ENCODE peak calls at places on chromosomes 11 and 22, in seven cellular contexts. H is K562, Q is H1, F is GM12891, I is SK-N-SH, K is HepG2, B is GM12878. T is an unnamed sample.

GRCh38 chr11:114433376-114433775 is 5.9 kb upstream of the REXO2 start:
- DNase-seq in H (no peak), Q (no peak), F (no peak), I (no peak), K (no peak), B (no peak), T (no peak)

GRCh38 chr11:7665473-7666291 is 7.6 kb downstream of the CYB5R2 start:
- DNase-seq in H (peak), Q (no peak), F (peak), I (peak), K (peak), B (peak), T (peak)

GRCh38 chr22:32050678-32051515 is 7.8 kb downstream of the SLC5A1 start:
- DNase-seq in H (no peak), Q (no peak), F (no peak), I (no peak), K (peak), B (peak), T (no peak)

GRCh38 chr22:49322861-49323622 is 504.6 kb downstream of the BRD1 start:
- DNase-seq in H (no peak), Q (no peak), F (no peak), I (peak), K (no peak), B (no peak), T (no peak)

GRCh38 chr11:44774131-44774530 is 47.4 kb downstream of the TSPAN18 start:
- DNase-seq in H (no peak), Q (no peak), F (no peak), I (no peak), K (no peak), B (no peak), T (no peak)

GRCh38 chr11:116567721-116568242 is 205.0 kb downstream of the BUD13 start:
- DNase-seq in H (no peak), Q (no peak), F (no peak), I (no peak), K (no peak), B (no peak), T (no peak)

GRCh38 chr22:26362471-26362870 is 66.6 kb upstream of the ASPHD2 start:
- DNase-seq in H (no peak), Q (no peak), F (no peak), I (no peak), K (no peak), B (no peak), T (no peak)

GRCh38 chr11:34364102-34364501 is 6.3 kb upstream of the ABTB2 start:
- DNase-seq in H (no peak), Q (no peak), F (no peak), I (no peak), K (peak), B (no peak), T (no peak)

GRCh38 chr11:115780625-115781024 is 276.4 kb upstream of the CADM1 start:
- DNase-seq in H (no peak), Q (no peak), F (no peak), I (no peak), K (no peak), B (no peak), T (no peak)

GRCh38 chr22:49569286-49570031 is 258.2 kb downstream of the BRD1 start:
- DNase-seq in H (no peak), Q (no peak), F (no peak), I (no peak), K (no peak), B (no peak), T (no peak)

GRCh38 chr11:4190098-4190497 is 95.5 kb downstream of the RRM1 start:
- DNase-seq in H (no peak), Q (no peak), F (no peak), I (no peak), K (no peak), B (no peak), T (no peak)

GRCh38 chr11:64772318-64773018 is 5.9 kb downstream of the SF1 start:
- DNase-seq in H (no peak), Q (no peak), F (no peak), I (no peak), K (no peak), B (peak), T (peak)

GRCh38 chr11:8102965-8103364 is 22.0 kb downstream of the TUB start:
- DNase-seq in H (no peak), Q (no peak), F (no peak), I (no peak), K (no peak), B (no peak), T (no peak)

GRCh38 chr22:17733484-17733883 is 40.8 kb downstream of the BID start:
- DNase-seq in H (no peak), Q (no peak), F (no peak), I (no peak), K (no peak), B (no peak), T (no peak)

GRCh38 chr11:107741044-107741823 is 29.4 kb upstream of the SLN start:
- DNase-seq in H (peak), Q (no peak), F (peak), I (peak), K (peak), B (peak), T (peak)

GRCh38 chr22:19625331-19626041 is 88.8 kb upstream of the SEPTIN5 start:
- DNase-seq in H (no peak), Q (no peak), F (no peak), I (no peak), K (no peak), B (no peak), T (no peak)

GRCh38 chr22:43798492-43798891 is 13.6 kb downstream of the EFCAB6 start:
- DNase-seq in H (no peak), Q (no peak), F (no peak), I (no peak), K (no peak), B (peak), T (no peak)

GRCh38 chr11:117273550-117274289 is 17.4 kb upstream of the BACE1-AS start:
- DNase-seq in H (no peak), Q (peak), F (no peak), I (no peak), K (no peak), B (no peak), T (no peak)

GRCh38 chr22:49776891-49777290 is 50.8 kb downstream of the BRD1 start:
- DNase-seq in H (no peak), Q (no peak), F (no peak), I (no peak), K (no peak), B (no peak), T (no peak)

GRCh38 chr11:126105022-126105747 is 42.5 kb upstream of the CDON start:
- DNase-seq in H (no peak), Q (no peak), F (no peak), I (no peak), K (no peak), B (no peak), T (no peak)

GRCh38 chr22:50311606-50312351 is 4.3 kb upstream of the PLXNB2 start:
- DNase-seq in H (no peak), Q (no peak), F (no peak), I (no peak), K (no peak), B (no peak), T (no peak)

GRCh38 chr22:19991645-19992451 is 24.8 kb downstream of the ARVCF start:
- DNase-seq in H (no peak), Q (no peak), F (no peak), I (no peak), K (no peak), B (no peak), T (no peak)

GRCh38 chr22:19717691-19718254 is 3.5 kb downstream of the SEPTIN5 start:
- DNase-seq in H (no peak), Q (no peak), F (peak), I (peak), K (no peak), B (no peak), T (peak)

GRCh38 chr11:4065601-4066377 is 28.8 kb upstream of the RRM1 start:
- DNase-seq in H (no peak), Q (peak), F (no peak), I (no peak), K (no peak), B (no peak), T (no peak)

GRCh38 chr22:19631899-19632670 is 82.2 kb upstream of the SEPTIN5 start:
- DNase-seq in H (peak), Q (no peak), F (no peak), I (peak), K (peak), B (no peak), T (no peak)

GRCh38 chr11:85182437-85183109 is 444.6 kb downstream of the DLG2 start:
- DNase-seq in H (peak), Q (no peak), F (peak), I (peak), K (peak), B (no peak), T (no peak)

GRCh38 chr11:48063424-48063978 is 83.1 kb downstream of the PTPRJ start:
- DNase-seq in H (no peak), Q (no peak), F (no peak), I (no peak), K (no peak), B (no peak), T (no peak)

GRCh38 chr11:125110996-125111340 is 458 bp downstream of the TMEM218 start:
- DNase-seq in H (peak), Q (no peak), F (no peak), I (peak), K (peak), B (no peak), T (no peak)

GRCh38 chr22:19874307-19875060 is 19.8 kb upstream of the GNB1L start:
- DNase-seq in H (no peak), Q (no peak), F (peak), I (peak), K (no peak), B (no peak), T (peak)

GRCh38 chr22:18060646-18061620 is 16.9 kb upstream of the PEX26 start:
- DNase-seq in H (no peak), Q (no peak), F (no peak), I (no peak), K (peak), B (no peak), T (no peak)

GRCh38 chr22:21760640-21761039 is 25.0 kb upstream of the YPEL1 start:
- DNase-seq in H (peak), Q (no peak), F (no peak), I (no peak), K (no peak), B (no peak), T (no peak)

GRCh38 chr11:104011031-104011430 is 25.4 kb upstream of the DDI1 start:
- DNase-seq in H (no peak), Q (no peak), F (no peak), I (no peak), K (no peak), B (no peak), T (no peak)

DNA sequence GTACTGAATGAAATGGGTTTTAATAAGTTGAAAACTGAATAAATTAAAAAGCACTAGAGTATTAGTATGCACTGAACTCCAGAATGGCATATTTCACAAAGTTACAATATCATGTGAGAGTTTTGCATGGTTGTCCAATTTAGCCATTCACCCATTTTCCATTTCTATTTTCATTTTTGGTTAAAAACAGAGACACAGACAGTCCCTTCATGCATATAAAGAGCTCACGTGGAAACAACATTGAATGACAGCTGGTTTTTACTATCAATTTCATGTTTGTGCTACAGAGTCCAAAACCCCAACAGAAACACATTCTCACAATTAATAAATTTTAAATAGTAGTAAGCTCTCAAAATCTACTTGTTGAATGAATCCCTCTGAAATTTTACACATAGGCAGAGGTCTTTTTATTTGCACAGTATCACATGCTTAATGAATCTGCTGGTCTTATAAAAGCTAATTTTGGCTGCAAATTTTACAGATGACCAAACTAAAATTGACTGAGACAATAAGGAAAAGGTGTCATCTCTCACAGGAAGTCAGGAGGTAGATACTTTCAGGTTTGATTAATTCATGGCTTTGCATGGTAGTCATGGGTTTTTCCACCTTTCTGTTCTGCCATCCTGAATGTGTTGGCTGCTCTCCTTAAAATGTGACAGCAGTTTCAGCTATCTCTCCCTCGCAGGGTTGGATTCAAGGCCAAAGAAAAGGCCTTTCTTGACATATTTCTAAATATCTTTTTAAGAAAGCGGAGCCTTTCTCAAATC is 20.6 kb upstream of the DDI1 start:
- DNase-seq in H (no peak), Q (no peak), F (no peak), I (no peak), K (no peak), B (peak), T (no peak)
- TF ChIP-seq TAF1 in H (no peak), Q (no peak), F (no peak), I (no peak), K (no peak), B (no peak), T (no peak)

GRCh38 chr22:46792061-46792796 is 29.8 kb downstream of the TBC1D22A start:
- DNase-seq in H (no peak), Q (no peak), F (no peak), I (no peak), K (no peak), B (no peak), T (no peak)
- TF ChIP-seq POLR2AphosphoS5 in H (no peak), Q (no peak), F (no peak), I (no peak), K (no peak), B (no peak), T (no peak)

GRCh38 chr11:90775573-90776165 is 552.8 kb upstream of the CHORDC1 start:
- DNase-seq in H (no peak), Q (no peak), F (no peak), I (no peak), K (no peak), B (peak), T (no peak)

GRCh38 chr11:90783111-90783510 is 560.3 kb upstream of the CHORDC1 start:
- DNase-seq in H (no peak), Q (no peak), F (no peak), I (no peak), K (no peak), B (no peak), T (no peak)

GRCh38 chr11:90774727-90775572 is 552.1 kb upstream of the CHORDC1 start:
- DNase-seq in H (no peak), Q (peak), F (no peak), I (no peak), K (no peak), B (no peak), T (no peak)

GRCh38 chr11:90784241-90784814 is 561.5 kb upstream of the CHORDC1 start:
- DNase-seq in H (no peak), Q (no peak), F (no peak), I (no peak), K (no peak), B (no peak), T (no peak)

DNA sequence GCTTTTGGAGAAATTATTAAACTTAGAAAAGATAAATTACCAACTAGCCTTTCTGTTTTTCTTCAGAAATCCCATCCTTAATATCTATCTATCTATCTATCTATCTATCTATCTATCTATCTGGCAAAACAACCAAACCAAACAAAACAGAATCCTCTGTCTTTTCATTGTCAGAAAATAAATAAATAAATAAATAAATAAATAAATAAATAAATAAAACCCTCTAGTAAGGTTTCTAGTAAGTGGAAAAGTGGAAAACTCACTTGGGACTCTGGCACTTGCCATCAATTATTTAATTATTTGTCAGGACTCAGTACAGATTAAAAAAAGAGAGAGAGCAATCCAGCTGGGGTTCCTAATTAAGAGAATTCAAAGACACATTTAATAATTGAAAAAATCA is 556.2 kb upstream of the CHORDC1 start:
- DNase-seq in H (no peak), Q (no peak), F (no peak), I (no peak), K (no peak), B (no peak), T (no peak)
- TF ChIP-seq TAF1 in H (no peak), Q (no peak), F (no peak), I (no peak), K (no peak), B (no peak), T (no peak)

DNA sequence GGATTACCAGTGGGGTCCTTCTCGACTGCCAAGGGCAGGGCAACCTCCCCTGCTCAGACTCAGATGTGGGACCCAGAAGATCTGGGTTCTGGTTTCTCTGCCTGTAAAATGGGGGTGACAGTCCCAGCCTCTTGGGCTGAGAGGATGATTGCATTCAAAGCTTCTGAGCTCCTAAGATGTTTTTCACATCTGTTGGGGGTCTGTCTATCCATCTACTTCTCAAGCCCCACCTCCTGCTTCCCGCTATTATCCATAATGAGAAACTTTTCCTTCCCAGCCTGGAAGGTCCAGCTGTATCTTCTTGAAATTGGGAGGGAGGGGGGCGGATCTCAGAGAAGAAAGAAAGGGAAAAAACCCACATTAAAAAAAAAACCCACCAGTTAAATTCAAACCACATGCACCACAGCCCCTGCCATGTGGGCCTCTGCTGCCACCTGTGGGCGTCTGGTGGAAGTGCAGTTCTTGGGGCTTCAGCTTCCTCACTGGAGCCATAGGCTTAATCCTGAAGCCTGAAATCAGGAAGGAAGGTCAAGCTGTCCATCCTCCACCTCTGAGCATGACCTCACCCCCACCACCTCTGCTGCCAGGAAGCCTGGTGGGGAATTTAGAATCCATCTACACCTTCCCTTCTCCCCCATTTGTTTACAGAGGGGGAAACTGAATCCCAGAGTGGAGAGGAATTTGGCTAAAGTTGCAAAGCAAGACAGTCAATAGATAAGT is 27.3 kb downstream of the ARHGEF17 start:
- DNase-seq in H (peak), Q (no peak), F (peak), I (peak), K (peak), B (no peak), T (peak)
- TF ChIP-seq POLR2AphosphoS5 in H (no peak), Q (no peak), F (no peak), I (peak), K (no peak), B (no peak), T (no peak)

GRCh38 chr11:22130462-22131053 is 62.3 kb upstream of the ANO5 start:
- DNase-seq in H (no peak), Q (no peak), F (no peak), I (peak), K (no peak), B (no peak), T (no peak)
- TF ChIP-seq TAF1 in H (no peak), Q (no peak), F (no peak), I (no peak), K (no peak), B (no peak), T (no peak)

DNA sequence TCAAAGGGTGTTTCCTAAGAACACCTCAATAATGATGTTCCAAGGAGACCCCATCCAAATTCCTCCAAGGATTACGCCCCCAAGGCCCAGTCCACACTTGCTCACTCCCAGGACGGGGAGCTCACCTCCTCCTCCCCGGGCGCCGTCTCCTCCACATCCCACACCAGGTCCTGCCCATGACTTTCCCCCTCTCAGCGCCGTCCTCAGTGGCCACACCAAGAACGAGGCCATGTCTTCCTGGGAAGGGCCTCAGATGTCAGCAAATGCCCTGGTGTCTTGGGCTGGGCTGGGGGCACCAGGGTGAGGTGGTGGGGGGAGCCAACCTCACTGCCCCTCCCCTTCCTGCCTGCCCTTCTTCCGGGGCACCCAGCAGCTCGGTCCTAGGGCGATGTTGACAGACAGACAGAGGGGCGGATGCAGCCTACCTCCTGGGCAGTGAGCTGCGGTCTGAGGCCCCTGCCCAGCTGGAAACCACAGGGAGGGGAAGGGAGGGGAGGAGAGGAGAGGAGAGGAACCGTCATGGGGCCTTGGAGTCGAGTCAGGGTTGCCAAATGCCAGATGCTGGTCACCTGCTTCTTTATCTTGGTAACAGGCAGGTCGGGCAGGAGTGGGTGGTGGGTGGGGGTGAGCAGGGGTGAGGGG is at the start of the genes C11orf21 and TSPAN32:
- DNase-seq in H (peak), Q (no peak), F (no peak), I (no peak), K (peak), B (no peak), T (no peak)
- TF ChIP-seq POLR2AphosphoS5 in H (no peak), Q (no peak), F (no peak), I (no peak), K (no peak), B (no peak), T (no peak)

GRCh38 chr11:31325162-31325561 is 44.4 kb downstream of the DCDC1 start:
- DNase-seq in H (no peak), Q (no peak), F (no peak), I (no peak), K (no peak), B (no peak), T (no peak)
- TF ChIP-seq TAF1 in H (no peak), Q (no peak), F (no peak), I (no peak), K (no peak), B (no peak), T (no peak)